ENCODE peak calls at places on chromosomes 13 and 19, in ten cellular contexts. One of them, this sample, is unnamed.

GRCh38 chr13:90594694-90595093 is 752.8 kb upstream of the MIR17HG start:
- DNase-seq in tibial artery: no peak
- DNase-seq in choroid plexus epithelial cell: peak
- DNase-seq in thoracic aorta: no peak
- DNase-seq in left lung: no peak
- DNase-seq in spleen: no peak
- DNase-seq in epithelial cell of proximal tubule: peak
- DNase-seq in right atrium auricular region: no peak
- DNase-seq in cardiac muscle cell: no peak
- DNase-seq in uterus: no peak
- DNase-seq in this sample: no peak

GRCh38 chr19:1235625-1236538 is 1.9 kb downstream of the CBARP start:
- DNase-seq in uterus: no peak
- DNase-seq in right atrium auricular region: no peak
- DNase-seq in tibial artery: no peak
- DNase-seq in choroid plexus epithelial cell: peak
- DNase-seq in left lung: no peak
- DNase-seq in cardiac muscle cell: no peak
- DNase-seq in thoracic aorta: no peak
- DNase-seq in epithelial cell of proximal tubule: no peak
- DNase-seq in spleen: no peak
- DNase-seq in this sample: no peak

GRCh38 chr13:23618341-23618740 is 48.1 kb downstream of the TNFRSF19 start:
- DNase-seq in right atrium auricular region: no peak
- DNase-seq in choroid plexus epithelial cell: peak
- DNase-seq in cardiac muscle cell: no peak
- DNase-seq in tibial artery: no peak
- DNase-seq in uterus: no peak
- DNase-seq in spleen: no peak
- DNase-seq in epithelial cell of proximal tubule: peak
- DNase-seq in thoracic aorta: no peak
- DNase-seq in left lung: no peak
- DNase-seq in this sample: no peak

GRCh38 chr13:47908200-47908902 is 92.7 kb downstream of the SUCLA2 start:
- DNase-seq in spleen: no peak
- DNase-seq in thoracic aorta: no peak
- DNase-seq in uterus: no peak
- DNase-seq in cardiac muscle cell: no peak
- DNase-seq in right atrium auricular region: no peak
- DNase-seq in epithelial cell of proximal tubule: no peak
- DNase-seq in left lung: no peak
- DNase-seq in tibial artery: no peak
- DNase-seq in choroid plexus epithelial cell: peak
- DNase-seq in this sample: no peak

GRCh38 chr13:93055233-93055632 is 171.4 kb upstream of the GPC6 start:
- DNase-seq in left lung: no peak
- DNase-seq in epithelial cell of proximal tubule: no peak
- DNase-seq in spleen: no peak
- DNase-seq in choroid plexus epithelial cell: no peak
- DNase-seq in tibial artery: no peak
- DNase-seq in right atrium auricular region: no peak
- DNase-seq in uterus: no peak
- DNase-seq in thoracic aorta: no peak
- DNase-seq in cardiac muscle cell: no peak
- DNase-seq in this sample: no peak

GRCh38 chr19:18429717-18430416 is 8.1 kb downstream of the ISYNA1 start:
- DNase-seq in right atrium auricular region: no peak
- DNase-seq in spleen: no peak
- DNase-seq in choroid plexus epithelial cell: peak
- DNase-seq in cardiac muscle cell: no peak
- DNase-seq in uterus: peak
- DNase-seq in thoracic aorta: no peak
- DNase-seq in epithelial cell of proximal tubule: no peak
- DNase-seq in left lung: no peak
- DNase-seq in tibial artery: no peak
- DNase-seq in this sample: no peak

GRCh38 chr13:77918391-77919261 is at the start of gene EDNRB:
- DNase-seq in tibial artery: no peak
- DNase-seq in cardiac muscle cell: peak
- DNase-seq in spleen: peak
- DNase-seq in uterus: peak
- DNase-seq in epithelial cell of proximal tubule: no peak
- DNase-seq in right atrium auricular region: peak
- DNase-seq in choroid plexus epithelial cell: peak
- DNase-seq in left lung: peak
- DNase-seq in thoracic aorta: no peak
- DNase-seq in this sample: peak

GRCh38 chr19:54041969-54042606 is 21.6 kb downstream of the VSTM1 start:
- DNase-seq in right atrium auricular region: no peak
- DNase-seq in left lung: no peak
- DNase-seq in choroid plexus epithelial cell: no peak
- DNase-seq in epithelial cell of proximal tubule: no peak
- DNase-seq in cardiac muscle cell: no peak
- DNase-seq in spleen: no peak
- DNase-seq in tibial artery: no peak
- DNase-seq in thoracic aorta: no peak
- DNase-seq in uterus: no peak
- DNase-seq in this sample: no peak

GRCh38 chr19:54517483-54517882 is 14.9 kb downstream of the LAIR2 start:
- DNase-seq in tibial artery: no peak
- DNase-seq in uterus: no peak
- DNase-seq in epithelial cell of proximal tubule: no peak
- DNase-seq in spleen: no peak
- DNase-seq in right atrium auricular region: no peak
- DNase-seq in choroid plexus epithelial cell: peak
- DNase-seq in thoracic aorta: no peak
- DNase-seq in cardiac muscle cell: peak
- DNase-seq in left lung: peak
- DNase-seq in this sample: peak

GRCh38 chr13:95256086-95256485 is 45.2 kb downstream of the ABCC4 start:
- DNase-seq in epithelial cell of proximal tubule: peak
- DNase-seq in cardiac muscle cell: no peak
- DNase-seq in spleen: no peak
- DNase-seq in thoracic aorta: no peak
- DNase-seq in uterus: no peak
- DNase-seq in left lung: no peak
- DNase-seq in right atrium auricular region: no peak
- DNase-seq in choroid plexus epithelial cell: peak
- DNase-seq in tibial artery: no peak
- DNase-seq in this sample: no peak

GRCh38 chr13:75151081-75151643 is 330.8 kb downstream of the TBC1D4 start:
- DNase-seq in thoracic aorta: no peak
- DNase-seq in left lung: no peak
- DNase-seq in uterus: no peak
- DNase-seq in spleen: no peak
- DNase-seq in epithelial cell of proximal tubule: no peak
- DNase-seq in right atrium auricular region: no peak
- DNase-seq in tibial artery: no peak
- DNase-seq in choroid plexus epithelial cell: peak
- DNase-seq in cardiac muscle cell: no peak
- DNase-seq in this sample: no peak
- TF ChIP-seq CTCF in thoracic aorta: no peak
- TF ChIP-seq CTCF in left lung: no peak
- TF ChIP-seq CTCF in uterus: no peak
- TF ChIP-seq CTCF in spleen: no peak
- TF ChIP-seq CTCF in epithelial cell of proximal tubule: no peak
- TF ChIP-seq CTCF in right atrium auricular region: no peak
- TF ChIP-seq CTCF in tibial artery: no peak
- TF ChIP-seq CTCF in choroid plexus epithelial cell: no peak
- TF ChIP-seq CTCF in cardiac muscle cell: no peak
- TF ChIP-seq CTCF in this sample: no peak

GRCh38 chr19:58022283-58022660 is 11.6 kb upstream of the ZSCAN1 start:
- DNase-seq in thoracic aorta: no peak
- DNase-seq in tibial artery: no peak
- DNase-seq in cardiac muscle cell: no peak
- DNase-seq in uterus: no peak
- DNase-seq in choroid plexus epithelial cell: no peak
- DNase-seq in spleen: peak
- DNase-seq in epithelial cell of proximal tubule: no peak
- DNase-seq in left lung: no peak
- DNase-seq in right atrium auricular region: no peak
- DNase-seq in this sample: no peak
- TF ChIP-seq CTCF in thoracic aorta: no peak
- TF ChIP-seq CTCF in tibial artery: no peak
- TF ChIP-seq CTCF in cardiac muscle cell: no peak
- TF ChIP-seq CTCF in uterus: no peak
- TF ChIP-seq CTCF in choroid plexus epithelial cell: no peak
- TF ChIP-seq CTCF in spleen: no peak
- TF ChIP-seq CTCF in epithelial cell of proximal tubule: no peak
- TF ChIP-seq CTCF in left lung: no peak
- TF ChIP-seq CTCF in right atrium auricular region: no peak
- TF ChIP-seq CTCF in this sample: no peak

DNA sequence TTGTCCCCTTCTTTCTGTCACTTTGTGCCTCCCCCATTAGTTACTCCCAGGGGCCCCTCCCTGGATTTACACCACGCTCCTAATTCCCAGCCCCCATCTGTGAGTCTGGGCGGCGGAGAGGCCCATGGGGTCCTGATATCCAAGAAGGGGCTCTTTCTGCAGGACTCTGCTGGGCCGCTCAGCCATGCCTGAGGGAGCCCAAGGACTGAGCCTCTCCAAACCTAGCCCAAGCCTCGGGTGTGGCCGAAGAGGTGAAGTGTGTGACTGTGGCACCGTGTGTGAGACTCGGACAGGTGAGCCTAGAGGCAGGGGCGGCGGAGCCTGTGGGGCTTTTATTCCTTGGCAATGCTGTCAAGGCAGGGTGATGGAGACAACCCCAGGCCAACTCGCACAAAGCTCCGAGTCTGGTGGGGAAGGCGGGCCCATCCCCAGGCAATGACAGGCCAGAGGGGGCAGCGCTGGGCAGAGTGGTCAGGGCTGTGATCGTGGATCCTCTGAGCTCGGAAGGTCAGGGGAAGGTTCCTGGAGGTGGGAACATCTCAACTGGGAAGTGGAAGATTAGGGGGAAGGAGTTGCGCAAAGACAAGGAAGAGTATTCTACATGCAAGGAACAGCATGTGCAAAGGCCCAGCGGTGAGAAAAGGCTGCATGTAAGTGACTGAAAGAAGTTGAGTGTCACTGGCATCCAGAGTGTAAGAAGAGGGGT is 1.6 kb downstream of the PLEKHG2 start:
- DNase-seq in uterus: peak
- DNase-seq in left lung: no peak
- DNase-seq in thoracic aorta: no peak
- DNase-seq in right atrium auricular region: no peak
- DNase-seq in cardiac muscle cell: peak
- DNase-seq in choroid plexus epithelial cell: no peak
- DNase-seq in epithelial cell of proximal tubule: no peak
- DNase-seq in tibial artery: peak
- DNase-seq in spleen: peak
- DNase-seq in this sample: no peak
- TF ChIP-seq CTCF in uterus: no peak
- TF ChIP-seq CTCF in left lung: no peak
- TF ChIP-seq CTCF in thoracic aorta: no peak
- TF ChIP-seq CTCF in right atrium auricular region: no peak
- TF ChIP-seq CTCF in cardiac muscle cell: peak
- TF ChIP-seq CTCF in choroid plexus epithelial cell: peak
- TF ChIP-seq CTCF in epithelial cell of proximal tubule: peak
- TF ChIP-seq CTCF in tibial artery: no peak
- TF ChIP-seq CTCF in spleen: no peak
- TF ChIP-seq CTCF in this sample: no peak

GRCh38 chr19:50349277-50350057 is 16.0 kb downstream of the NAPSA start:
- DNase-seq in epithelial cell of proximal tubule: no peak
- DNase-seq in uterus: no peak
- DNase-seq in tibial artery: no peak
- DNase-seq in cardiac muscle cell: no peak
- DNase-seq in left lung: peak
- DNase-seq in thoracic aorta: no peak
- DNase-seq in choroid plexus epithelial cell: no peak
- DNase-seq in spleen: no peak
- DNase-seq in right atrium auricular region: no peak
- DNase-seq in this sample: no peak
- TF ChIP-seq CTCF in epithelial cell of proximal tubule: peak
- TF ChIP-seq CTCF in uterus: no peak
- TF ChIP-seq CTCF in tibial artery: no peak
- TF ChIP-seq CTCF in cardiac muscle cell: no peak
- TF ChIP-seq CTCF in left lung: no peak
- TF ChIP-seq CTCF in thoracic aorta: no peak
- TF ChIP-seq CTCF in choroid plexus epithelial cell: peak
- TF ChIP-seq CTCF in spleen: no peak
- TF ChIP-seq CTCF in right atrium auricular region: no peak
- TF ChIP-seq CTCF in this sample: no peak

GRCh38 chr19:37334179-37335071 is 36.5 kb upstream of the ZNF527 start:
- DNase-seq in tibial artery: peak
- DNase-seq in epithelial cell of proximal tubule: peak
- DNase-seq in right atrium auricular region: peak
- DNase-seq in uterus: peak
- DNase-seq in left lung: peak
- DNase-seq in cardiac muscle cell: peak
- DNase-seq in thoracic aorta: peak
- DNase-seq in spleen: peak
- DNase-seq in choroid plexus epithelial cell: peak
- DNase-seq in this sample: peak

GRCh38 chr19:37332839-37333238 is 38.1 kb upstream of the ZNF527 start:
- DNase-seq in right atrium auricular region: no peak
- DNase-seq in spleen: no peak
- DNase-seq in cardiac muscle cell: no peak
- DNase-seq in choroid plexus epithelial cell: no peak
- DNase-seq in epithelial cell of proximal tubule: no peak
- DNase-seq in thoracic aorta: no peak
- DNase-seq in uterus: no peak
- DNase-seq in tibial artery: no peak
- DNase-seq in left lung: no peak
- DNase-seq in this sample: no peak

GRCh38 chr19:37333457-37333856 is 37.4 kb upstream of the ZNF527 start:
- DNase-seq in cardiac muscle cell: no peak
- DNase-seq in epithelial cell of proximal tubule: no peak
- DNase-seq in tibial artery: no peak
- DNase-seq in uterus: no peak
- DNase-seq in left lung: no peak
- DNase-seq in thoracic aorta: no peak
- DNase-seq in spleen: no peak
- DNase-seq in choroid plexus epithelial cell: no peak
- DNase-seq in right atrium auricular region: no peak
- DNase-seq in this sample: no peak

GRCh38 chr19:37329686-37330085 is 41.2 kb upstream of the ZNF527 start:
- DNase-seq in choroid plexus epithelial cell: peak
- DNase-seq in epithelial cell of proximal tubule: no peak
- DNase-seq in left lung: no peak
- DNase-seq in tibial artery: no peak
- DNase-seq in cardiac muscle cell: peak
- DNase-seq in uterus: no peak
- DNase-seq in spleen: no peak
- DNase-seq in right atrium auricular region: no peak
- DNase-seq in thoracic aorta: no peak
- DNase-seq in this sample: no peak
- TF ChIP-seq CTCF in choroid plexus epithelial cell: peak
- TF ChIP-seq CTCF in epithelial cell of proximal tubule: peak
- TF ChIP-seq CTCF in left lung: no peak
- TF ChIP-seq CTCF in tibial artery: no peak
- TF ChIP-seq CTCF in cardiac muscle cell: peak
- TF ChIP-seq CTCF in uterus: no peak
- TF ChIP-seq CTCF in spleen: no peak
- TF ChIP-seq CTCF in right atrium auricular region: no peak
- TF ChIP-seq CTCF in thoracic aorta: no peak
- TF ChIP-seq CTCF in this sample: peak

GRCh38 chr13:102394158-102395053 is 7.4 kb downstream of the FGF14 start:
- DNase-seq in right atrium auricular region: peak
- DNase-seq in epithelial cell of proximal tubule: peak
- DNase-seq in spleen: peak
- DNase-seq in thoracic aorta: peak
- DNase-seq in uterus: peak
- DNase-seq in tibial artery: peak
- DNase-seq in cardiac muscle cell: peak
- DNase-seq in left lung: peak
- DNase-seq in choroid plexus epithelial cell: peak
- DNase-seq in this sample: peak
- TF ChIP-seq CTCF in right atrium auricular region: peak
- TF ChIP-seq CTCF in epithelial cell of proximal tubule: peak
- TF ChIP-seq CTCF in spleen: no peak
- TF ChIP-seq CTCF in thoracic aorta: no peak
- TF ChIP-seq CTCF in uterus: no peak
- TF ChIP-seq CTCF in tibial artery: no peak
- TF ChIP-seq CTCF in cardiac muscle cell: peak
- TF ChIP-seq CTCF in left lung: no peak
- TF ChIP-seq CTCF in choroid plexus epithelial cell: peak
- TF ChIP-seq CTCF in this sample: peak